ENCODE peak calls at places on chromosomes 11 and 22, in ten cellular contexts. F is K562, Y is transverse colon, N is hepatocyte, D is left ventricle myocardium inferior, A is cardiac muscle cell, U is stomach, V is brain microvascular endothelial cell, J is BJ, H is Peyer's patch. Q is an unnamed sample. For H3K36me3, the result is how much of the 10 kb centered on the place peaks cover.

GRCh38 chr11:82523141-82523540 is 210.5 kb downstream of the FAM181B start:
- DNase-seq in H (no peak), F (no peak), D (no peak), N (peak), A (no peak), Y (no peak), V (no peak), J (no peak), U (no peak), Q (no peak)

GRCh38 chr22:39738746-39739145 is 154.8 kb downstream of the ENTHD1 start:
- DNase-seq in N (peak), V (peak), F (no peak), A (peak), U (no peak), J (no peak), D (no peak), H (no peak), Y (no peak), Q (no peak)

GRCh38 chr22:49404576-49405199 is 423.0 kb downstream of the BRD1 start:
- DNase-seq in V (no peak), F (no peak), N (no peak), D (no peak), J (no peak), Y (no peak), H (peak), A (no peak), U (peak), Q (no peak)

GRCh38 chr11:135073444-135073843 is 661.4 kb upstream of the B3GAT1 start:
- DNase-seq in U (no peak), A (no peak), J (no peak), N (no peak), D (no peak), Y (no peak), F (no peak), V (no peak), H (no peak), Q (no peak)

GRCh38 chr11:126992065-126992803 is 8.3 kb downstream of the KIRREL3 start:
- DNase-seq in V (peak), A (peak), H (no peak), J (peak), N (no peak), F (no peak), U (no peak), D (no peak), Y (no peak), Q (no peak)

GRCh38 chr22:23826510-23827350 is 12.1 kb downstream of the DERL3 start:
- DNase-seq in A (no peak), Y (no peak), V (peak), F (no peak), D (no peak), J (peak), H (no peak), U (no peak), N (peak), Q (no peak)

GRCh38 chr11:83671295-83671694 is 385.1 kb upstream of the CCDC90B start:
- DNase-seq in J (no peak), U (no peak), Y (no peak), N (no peak), V (no peak), H (no peak), D (no peak), A (no peak), F (no peak), Q (no peak)

GRCh38 chr22:22810018-22810427 is 77.6 kb upstream of the IGLL5 start:
- DNase-seq in F (peak), V (no peak), J (no peak), A (peak), D (peak), H (peak), N (peak), Y (peak), U (peak), Q (peak)

GRCh38 chr22:42565956-42566355 is 12.2 kb downstream of the SERHL2 start:
- DNase-seq in J (no peak), V (no peak), A (no peak), H (no peak), U (no peak), Y (no peak), D (no peak), N (no peak), F (no peak), Q (no peak)

GRCh38 chr11:95599959-95600586 is 189.5 kb downstream of the FAM76B start:
- DNase-seq in F (no peak), D (no peak), N (no peak), V (no peak), A (no peak), J (no peak), U (no peak), Y (no peak), H (no peak), Q (no peak)

GRCh38 chr11:87820026-87820425 is 355.2 kb downstream of the RAB38 start:
- DNase-seq in D (no peak), V (no peak), U (no peak), J (no peak), A (no peak), Y (no peak), H (no peak), N (no peak), F (no peak), Q (no peak)

GRCh38 chr22:31048570-31048969 is 32.5 kb upstream of the SMTN start:
- DNase-seq in J (no peak), Y (no peak), A (no peak), H (no peak), F (no peak), V (no peak), N (no peak), U (no peak), D (no peak), Q (no peak)

GRCh38 chr11:31764766-31765165 is 46.4 kb downstream of the PAX6 start:
- DNase-seq in U (no peak), A (no peak), Y (no peak), H (no peak), D (no peak), N (no peak), F (no peak), V (no peak), J (no peak), Q (no peak)

GRCh38 chr11:31956310-31956709 is 134.6 kb upstream of the RCN1 start:
- DNase-seq in F (no peak), Y (no peak), V (peak), H (no peak), U (no peak), D (no peak), N (no peak), A (no peak), J (no peak), Q (no peak)

GRCh38 chr11:119024430-119025098 is 6.0 kb downstream of the TRAPPC4 start:
- DNase-seq in F (peak), H (no peak), V (no peak), J (no peak), N (no peak), Y (no peak), A (no peak), D (no peak), U (no peak), Q (peak)

GRCh38 chr11:607020-607780 is 8.6 kb downstream of the IRF7 start:
- DNase-seq in D (no peak), J (no peak), V (no peak), H (no peak), N (no peak), A (no peak), F (no peak), U (no peak), Y (no peak), Q (no peak)
- H3K36me3 ChIP-seq in D (half or more), J (half or more), V (half or more), H (under half), N (under half), A (half or more), F (half or more), U (half or more), Y (under half), Q (under half)

GRCh38 chr11:17760102-17761029 is 25.8 kb downstream of the KCNC1 start:
- DNase-seq in N (peak), U (peak), V (peak), F (peak), A (peak), J (no peak), D (peak), H (peak), Y (peak), Q (peak)
- TF ChIP-seq CTCF in N (peak), U (peak), V (peak), F (peak), A (peak), J (peak), D (peak), H (no peak), Y (peak), Q (peak)

GRCh38 chr11:33652001-33652400 is 48.6 kb downstream of the C11orf91 start:
- DNase-seq in H (no peak), V (no peak), D (no peak), Y (no peak), F (no peak), U (no peak), J (no peak), N (no peak), A (no peak), Q (no peak)
- H3K4me3 ChIP-seq in H (no peak), V (no peak), D (no peak), Y (no peak), F (no peak), U (no peak), J (no peak), N (no peak), A (no peak), Q (no peak)

GRCh38 chr11:64241175-64241429 is 207 bp downstream of the FKBP2 start:
- DNase-seq in N (no peak), A (peak), Y (no peak), F (no peak), H (no peak), U (no peak), V (no peak), J (no peak), D (no peak), Q (no peak)

GRCh38 chr11:64244107-64244506 is 2.6 kb downstream of the PPP1R14B start:
- DNase-seq in A (no peak), F (no peak), V (no peak), N (no peak), Y (no peak), H (no peak), J (no peak), U (no peak), D (no peak), Q (no peak)

GRCh38 chr11:64244966-64245365 is 1.8 kb downstream of the PPP1R14B start:
- DNase-seq in A (no peak), F (no peak), V (no peak), J (no peak), N (no peak), H (no peak), D (no peak), Y (peak), U (no peak), Q (no peak)

GRCh38 chr11:64241430-64242153 is 697 bp downstream of the FKBP2 start:
- DNase-seq in J (peak), Y (peak), U (peak), A (peak), F (peak), H (peak), V (peak), D (peak), N (peak), Q (peak)

DNA sequence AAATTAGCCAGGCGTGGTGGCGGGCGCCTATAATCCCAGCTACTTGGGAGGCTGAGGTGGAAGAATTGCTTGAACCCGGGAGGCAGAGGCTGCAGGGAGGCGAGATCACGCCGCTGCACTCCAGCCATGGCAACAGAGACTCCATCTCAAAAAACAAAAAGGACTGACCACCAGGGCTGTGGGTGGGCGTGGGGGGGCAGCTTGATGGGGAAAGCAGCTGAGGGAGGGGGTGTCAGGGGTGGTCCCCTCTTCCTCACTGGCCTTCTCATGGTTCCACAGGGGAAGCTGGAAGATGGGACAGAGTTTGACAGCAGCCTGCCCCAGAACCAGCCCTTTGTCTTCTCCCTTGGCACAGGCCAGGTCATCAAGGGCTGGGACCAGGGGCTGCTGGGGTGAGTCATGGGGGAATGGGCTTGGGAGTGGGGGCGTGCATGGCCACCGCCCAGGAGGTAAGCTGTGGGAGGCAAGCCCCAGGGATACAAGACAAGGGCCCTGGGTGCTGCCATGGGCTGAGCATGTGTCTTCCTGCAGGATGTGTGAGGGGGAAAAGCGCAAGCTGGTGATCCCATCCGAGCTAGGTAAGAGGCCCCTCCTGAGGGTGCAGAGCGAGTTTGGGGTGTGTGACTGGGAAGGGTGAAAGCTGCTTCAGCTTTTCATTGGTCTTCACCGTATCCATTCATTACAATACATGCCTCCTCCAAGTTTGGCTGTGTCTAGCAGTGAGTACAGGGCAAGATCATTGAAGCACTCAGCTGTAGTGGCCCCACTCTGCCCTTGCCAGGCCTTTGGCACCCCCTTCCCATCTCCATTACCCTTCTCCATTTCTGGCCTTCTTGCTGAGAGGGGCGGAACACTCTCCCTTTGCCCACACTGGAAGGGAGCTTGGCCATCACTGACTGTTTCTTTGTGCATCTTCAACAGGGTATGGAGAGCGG is 2.3 kb downstream of the FKBP2 start:
- DNase-seq in A (no peak), V (no peak), N (no peak), H (no peak), Y (no peak), D (no peak), F (no peak), U (no peak), J (no peak), Q (no peak)
- H3K36me3 ChIP-seq in A (under half), V (under half), N (under half), H (under half), Y (under half), D (under half), F (half or more), U (under half), J (under half), Q (under half)

GRCh38 chr22:44427506-44428470 is 70.2 kb downstream of the RTL6 start:
- DNase-seq in N (no peak), J (no peak), F (no peak), U (no peak), H (no peak), A (no peak), V (no peak), D (no peak), Y (no peak), Q (no peak)

GRCh38 chr22:44426981-44427380 is 71.1 kb downstream of the RTL6 start:
- DNase-seq in J (no peak), F (no peak), D (no peak), Y (no peak), N (no peak), H (no peak), V (no peak), A (no peak), U (no peak), Q (no peak)

GRCh38 chr22:44429941-44430587 is 68.0 kb downstream of the RTL6 start:
- DNase-seq in F (no peak), H (no peak), N (no peak), U (no peak), J (no peak), A (no peak), D (no peak), V (no peak), Y (no peak), Q (no peak)

GRCh38 chr22:44430716-44431115 is 67.3 kb downstream of the RTL6 start:
- DNase-seq in J (no peak), D (no peak), A (no peak), Y (no peak), H (no peak), F (no peak), N (no peak), U (no peak), V (no peak), Q (no peak)

GRCh38 chr22:44428941-44429615 is 69.0 kb downstream of the RTL6 start:
- DNase-seq in Y (no peak), U (no peak), A (no peak), D (no peak), H (no peak), V (no peak), J (no peak), N (no peak), F (no peak), Q (no peak)
- TF ChIP-seq CTCF in Y (no peak), U (no peak), A (no peak), D (no peak), H (no peak), V (no peak), J (no peak), N (no peak), F (no peak), Q (no peak)

GRCh38 chr11:80778432-80778831 is 1337.6 kb upstream of the TENM4 start:
- DNase-seq in D (no peak), Y (no peak), A (no peak), U (no peak), V (no peak), F (no peak), H (no peak), J (no peak), N (no peak), Q (no peak)
- H3K4me3 ChIP-seq in D (no peak), Y (no peak), A (no peak), U (no peak), V (no peak), F (no peak), H (no peak), J (no peak), N (no peak), Q (no peak)

DNA sequence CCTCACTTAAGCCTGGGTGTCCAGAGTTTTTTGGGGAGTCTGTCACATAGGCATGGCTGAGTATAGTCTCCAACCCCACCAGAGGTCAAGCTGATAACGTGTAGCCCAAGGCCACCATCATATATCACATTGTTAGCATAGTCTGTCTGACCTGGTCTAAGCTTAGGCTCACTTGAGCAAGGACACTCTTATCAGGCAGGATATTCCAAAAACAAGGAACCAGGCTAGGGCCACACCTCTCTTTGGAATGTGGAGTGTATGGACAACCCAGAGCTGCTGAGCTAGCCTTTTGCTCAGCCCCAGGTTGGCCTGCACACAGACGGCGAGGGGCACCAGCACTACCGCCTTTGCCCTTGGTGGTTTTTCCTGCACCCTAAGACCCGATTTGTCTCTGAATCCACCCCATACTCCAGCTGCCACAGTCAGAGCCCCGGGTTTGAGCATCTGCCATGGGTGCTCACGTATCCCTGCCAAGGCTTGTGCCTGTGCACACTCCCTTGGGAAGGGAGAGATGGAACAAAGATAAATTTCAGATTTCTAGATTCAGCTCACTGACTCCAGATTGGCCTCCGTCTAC is 7.2 kb downstream of the SNAP29 start:
- DNase-seq in J (no peak), F (peak), D (no peak), U (peak), H (no peak), A (no peak), N (no peak), Y (no peak), V (no peak), Q (no peak)
- H3K36me3 ChIP-seq in J (under half), F (half or more), D (under half), U (under half), H (under half), A (under half), N (under half), Y (under half), V (under half), Q (under half)